ENCODE peak calls at places on chromosomes 7 and 10, in ten cellular contexts. S, V, T, X, H, Y, R, L, K and Z are unnamed samples.

GRCh38 chr10:105063796-105064195 is 422.7 kb downstream of the SORCS3 start:
- DNase-seq in L (no peak), T (no peak), S (peak; percentile 17), K (no peak), H (no peak), X (peak; percentile 67), R (no peak), Y (peak; percentile 83), V (peak; percentile 22), Z (peak; percentile 59)

GRCh38 chr7:94288091-94288490 is 106.6 kb upstream of the COL1A2 start:
- DNase-seq in L (no peak), H (no peak), S (no peak), V (no peak), Y (no peak), T (no peak), R (no peak), X (no peak), K (no peak), Z (no peak)

GRCh38 chr10:117535045-117535751 is 7.3 kb upstream of the EMX2 start:
- DNase-seq in H (no peak), R (no peak), S (no peak), Y (peak; percentile 31), V (no peak), X (peak; percentile 45), L (no peak), T (no peak), K (no peak), Z (peak; percentile 46)

GRCh38 chr10:101291254-101292193 is 62.3 kb upstream of the LBX1 start:
- DNase-seq in L (peak; percentile 85), X (peak; percentile 58), H (peak; percentile 50), Y (peak; percentile 86), V (no peak), R (peak; percentile 85), K (no peak), S (peak; percentile 44), T (peak; percentile 65), Z (peak; percentile 41)

GRCh38 chr7:69256634-69257081 is 341.6 kb upstream of the AUTS2 start:
- DNase-seq in S (no peak), V (no peak), Y (no peak), K (peak; percentile 69), L (no peak), T (peak; percentile 80), H (peak; percentile 27), X (peak; percentile 49), R (peak; percentile 75), Z (peak; percentile 53)

GRCh38 chr7:127943541-127944521 is 87.4 kb downstream of the LRRC4 start:
- DNase-seq in V (no peak), T (no peak), L (no peak), H (peak; percentile 23), Y (no peak), S (no peak), X (no peak), R (no peak), K (no peak), Z (no peak)

GRCh38 chr7:26291251-26291650 is 411 bp upstream of the SNX10 start:
- DNase-seq in R (no peak), K (no peak), H (no peak), S (no peak), V (no peak), T (no peak), L (no peak), Y (no peak), X (no peak), Z (no peak)

GRCh38 chr7:11650030-11650429 is 182.0 kb downstream of the THSD7A start:
- DNase-seq in L (no peak), X (no peak), H (no peak), T (no peak), S (no peak), R (no peak), K (no peak), Y (no peak), V (no peak), Z (no peak)

GRCh38 chr10:3500408-3500856 is 284.6 kb downstream of the KLF6 start:
- DNase-seq in R (no peak), V (no peak), L (no peak), Y (peak; percentile 94), T (peak; percentile 85), K (peak; percentile 79), S (no peak), H (peak; percentile 69), X (no peak), Z (no peak)

GRCh38 chr7:30102281-30102680 is 32.5 kb upstream of the MTURN start:
- DNase-seq in L (no peak), V (no peak), H (no peak), T (no peak), X (no peak), Y (no peak), S (no peak), R (no peak), K (no peak), Z (no peak)

GRCh38 chr10:63105811-63106755 is 27.0 kb upstream of the NRBF2 start:
- DNase-seq in S (no peak), L (no peak), K (no peak), H (peak; percentile 38), R (no peak), T (no peak), V (peak; percentile 25), Y (no peak), X (no peak), Z (peak; percentile 47)

GRCh38 chr7:1521454-1521853 is 9.0 kb upstream of the MAFK start:
- DNase-seq in K (no peak), T (no peak), V (no peak), X (no peak), S (no peak), Y (no peak), H (no peak), R (no peak), L (no peak), Z (no peak)

GRCh38 chr10:27550823-27551222 is 46.7 kb downstream of the RAB18 start:
- DNase-seq in K (no peak), L (no peak), X (no peak), T (no peak), S (no peak), R (no peak), H (no peak), Y (no peak), V (no peak), Z (no peak)

GRCh38 chr7:38840736-38841460 is 68.1 kb downstream of the VPS41 start:
- DNase-seq in L (no peak), Y (no peak), K (no peak), X (no peak), H (no peak), S (no peak), R (no peak), V (no peak), T (no peak), Z (no peak)

GRCh38 chr7:1940402-1940786 is 270.3 kb downstream of the ELFN1 start:
- DNase-seq in K (peak; percentile 92), X (peak; percentile 61), Y (no peak), S (peak; percentile 80), V (peak; percentile 62), H (peak; percentile 55), T (no peak), L (peak; percentile 89), R (peak; percentile 97), Z (peak; percentile 74)

GRCh38 chr10:62015994-62016393 is 114.5 kb downstream of the ARID5B start:
- DNase-seq in V (no peak), S (no peak), L (no peak), X (no peak), H (peak; percentile 54), Y (no peak), T (no peak), R (no peak), K (no peak), Z (no peak)

GRCh38 chr10:43001427-43001795 is 75.5 kb upstream of the RET start:
- DNase-seq in H (no peak), L (no peak), X (no peak), T (no peak), V (no peak), Y (no peak), R (no peak), S (no peak), K (no peak), Z (no peak)

DNA sequence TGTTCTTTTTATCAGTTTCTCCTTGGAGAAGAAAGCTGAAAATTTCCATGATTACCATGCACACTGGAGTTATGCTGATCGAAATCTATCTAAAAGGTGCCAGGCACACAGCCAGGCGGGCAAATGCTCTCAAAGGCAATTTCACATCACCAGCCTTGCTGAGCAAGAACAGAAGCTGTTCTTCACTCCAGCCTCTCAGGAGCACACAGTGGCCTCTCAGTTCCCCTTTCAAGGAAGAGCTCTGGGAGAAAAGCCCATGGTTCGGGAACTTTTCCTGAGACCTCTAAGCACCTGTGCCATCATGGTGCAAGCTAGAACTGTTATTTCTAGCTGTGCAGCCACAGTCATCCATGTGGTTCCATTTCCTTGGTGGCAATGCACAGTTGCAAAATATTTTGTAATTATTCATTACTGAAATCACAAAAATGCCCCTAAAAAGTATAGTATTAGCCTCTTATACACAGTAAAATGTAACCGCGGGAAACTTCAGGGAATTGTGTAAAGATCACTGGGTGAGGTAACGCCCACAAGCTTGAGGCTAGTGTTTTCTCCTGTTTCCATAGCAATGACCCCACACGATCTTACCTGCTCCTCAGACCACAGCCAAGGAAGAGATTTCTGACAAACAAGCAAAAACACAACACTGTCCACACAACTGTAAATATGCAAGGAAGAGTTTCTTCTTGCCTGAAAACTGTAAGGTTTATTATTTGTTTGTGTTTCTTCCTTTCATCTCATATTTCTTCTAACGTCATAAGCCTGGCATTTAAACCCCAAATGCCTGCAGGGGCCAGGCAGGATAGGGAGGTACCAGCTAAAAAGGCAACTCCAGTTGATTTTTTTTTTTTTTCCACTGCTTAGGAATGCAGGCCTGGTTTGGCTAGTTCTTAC is 121.2 kb downstream of the FAM107B start:
- DNase-seq in R (no peak), H (peak; percentile 12), X (no peak), V (peak; percentile 22), T (no peak), Y (peak; percentile 93), L (no peak), K (no peak), S (peak; percentile 48), Z (no peak)
- H3K4me3 ChIP-seq in R (no peak overlapping the region), H (no peak overlapping the region), X (no peak overlapping the region), V (no peak overlapping the region), T (no peak overlapping the region), Y (no peak overlapping the region), L (peak overlapping the region; percentile 21), K (no peak overlapping the region), S (peak overlapping the region; percentile 35), Z (no peak overlapping the region)

GRCh38 chr7:70406419-70407189 is 725.3 kb upstream of the GALNT17 start:
- DNase-seq in K (no peak), T (no peak), X (no peak), V (no peak), R (no peak), H (no peak), L (no peak), Y (no peak), S (peak; percentile 52), Z (no peak)
- H3K4me1 ChIP-seq in K (no peaks in the 10 kb centered on the region), T (no peaks in the 10 kb centered on the region), X (no peaks in the 10 kb centered on the region), V (no peaks in the 10 kb centered on the region), R (peaks cover 5% of the 10 kb centered on the region), H (no peaks in the 10 kb centered on the region), L (no peaks in the 10 kb centered on the region), Y (peaks cover 2% of the 10 kb centered on the region), S (peaks cover 92% of the 10 kb centered on the region), Z (no peaks in the 10 kb centered on the region)

GRCh38 chr7:100602889-100603696 is 930 bp downstream of the PCOLCE start:
- DNase-seq in V (peak; percentile 56), L (peak; percentile 89), S (no peak), H (peak; percentile 77), T (peak; percentile 92), X (no peak), R (no peak), Y (peak; percentile 90), K (peak; percentile 79), Z (peak; percentile 62)
- H3K4me3 ChIP-seq in V (peak overlapping the region; percentile 83), L (no peak overlapping the region), S (peak overlapping the region; percentile 76), H (no peak overlapping the region), T (peak overlapping the region; percentile 65), X (no peak overlapping the region), R (peak overlapping the region; percentile 76), Y (no peak overlapping the region), K (peak overlapping the region; percentile 71), Z (no peak overlapping the region)

GRCh38 chr7:150401861-150402631 is 22.9 kb downstream of the ZNF775 start:
- DNase-seq in S (no peak), X (no peak), V (no peak), K (no peak), R (no peak), Y (peak; percentile 81), H (no peak), L (no peak), T (no peak), Z (no peak)
- H3K4me1 ChIP-seq in S (peaks cover 26% of the 10 kb centered on the region), X (peaks cover 32% of the 10 kb centered on the region), V (peaks cover 17% of the 10 kb centered on the region), K (peaks cover 21% of the 10 kb centered on the region), R (peaks cover 39% of the 10 kb centered on the region), Y (peaks cover 23% of the 10 kb centered on the region), H (peaks cover 39% of the 10 kb centered on the region), L (peaks cover 21% of the 10 kb centered on the region), T (peaks cover 26% of the 10 kb centered on the region), Z (peaks cover 30% of the 10 kb centered on the region)